ENCODE peak calls at places on chromosome 9, in five cellular contexts. K is memory B cell, W is NCI-H69, P is GM10248, E is astrocyte of the spinal cord. C is an unnamed sample.

GRCh38 chr9:18979367-18979766 is 53.6 kb downstream of the SAXO1 start:
- DNase-seq in P (no peak), K (no peak), E (peak), W (peak), C (no peak)

GRCh38 chr9:128304971-128305288 is 17.3 kb downstream of the TRUB2 start:
- DNase-seq in P (no peak), W (peak), K (no peak), E (no peak), C (no peak)

GRCh38 chr9:36936498-36936831 is 97.6 kb downstream of the PAX5 start:
- DNase-seq in E (no peak), W (no peak), K (no peak), P (no peak), C (no peak)

GRCh38 chr9:116039312-116039711 is 114.3 kb upstream of the PAPPA start:
- DNase-seq in P (no peak), E (no peak), K (no peak), W (peak), C (no peak)

GRCh38 chr9:119868694-119869093 is 499.5 kb upstream of the BRINP1 start:
- DNase-seq in K (no peak), W (peak), P (no peak), E (no peak), C (no peak)

GRCh38 chr9:97529363-97530076 is 28.1 kb downstream of the TMOD1 start:
- DNase-seq in W (no peak), K (no peak), E (no peak), P (peak), C (peak)

GRCh38 chr9:88781500-88782391 is 209.5 kb upstream of the S1PR3 start:
- DNase-seq in P (no peak), E (peak), W (no peak), K (no peak), C (no peak)

GRCh38 chr9:95874989-95875304 is 544 bp upstream of the ERCC6L2 start:
- DNase-seq in E (no peak), W (peak), P (peak), K (peak), C (no peak)

GRCh38 chr9:13863112-13863511 is 450.8 kb downstream of the NFIB start:
- DNase-seq in P (no peak), W (peak), E (no peak), K (no peak), C (no peak)